ENCODE peak calls at places on chromosome 5, in ten cellular contexts. One of them, this sample, is unnamed.

GRCh38 chr5:128682669-128683068 is 144.6 kb upstream of the FBN2 start:
- DNase-seq in K562: no peak
- DNase-seq in endothelial cell of umbilical vein: no peak
- DNase-seq in left ventricle myocardium inferior: no peak
- DNase-seq in lung: no peak
- DNase-seq in lower lobe of right lung: no peak
- DNase-seq in HFFc6: no peak
- DNase-seq in AG04450: no peak
- DNase-seq in OCI-LY7: no peak
- DNase-seq in WERI-Rb-1: no peak
- DNase-seq in this sample: no peak

GRCh38 chr5:158752656-158752973 is 347.1 kb downstream of the EBF1 start:
- DNase-seq in K562: no peak
- DNase-seq in endothelial cell of umbilical vein: no peak
- DNase-seq in left ventricle myocardium inferior: no peak
- DNase-seq in lung: no peak
- DNase-seq in lower lobe of right lung: no peak
- DNase-seq in HFFc6: no peak
- DNase-seq in AG04450: no peak
- DNase-seq in OCI-LY7: no peak
- DNase-seq in WERI-Rb-1: no peak
- DNase-seq in this sample: no peak

GRCh38 chr5:112848116-112848811 is 12.8 kb upstream of the SRP19 start:
- DNase-seq in K562: peak
- DNase-seq in endothelial cell of umbilical vein: peak
- DNase-seq in left ventricle myocardium inferior: no peak
- DNase-seq in lung: no peak
- DNase-seq in lower lobe of right lung: no peak
- DNase-seq in HFFc6: peak
- DNase-seq in AG04450: peak
- DNase-seq in OCI-LY7: peak
- DNase-seq in WERI-Rb-1: peak
- DNase-seq in this sample: peak

GRCh38 chr5:120621339-120621738 is 157.2 kb downstream of the PRR16 start:
- DNase-seq in K562: no peak
- DNase-seq in endothelial cell of umbilical vein: no peak
- DNase-seq in left ventricle myocardium inferior: no peak
- DNase-seq in lung: no peak
- DNase-seq in lower lobe of right lung: no peak
- DNase-seq in HFFc6: no peak
- DNase-seq in AG04450: no peak
- DNase-seq in OCI-LY7: no peak
- DNase-seq in WERI-Rb-1: peak
- DNase-seq in this sample: no peak

GRCh38 chr5:141672856-141673813 is 8.9 kb downstream of the ARAP3 start:
- DNase-seq in K562: no peak
- DNase-seq in endothelial cell of umbilical vein: no peak
- DNase-seq in left ventricle myocardium inferior: no peak
- DNase-seq in lung: no peak
- DNase-seq in lower lobe of right lung: no peak
- DNase-seq in HFFc6: no peak
- DNase-seq in AG04450: no peak
- DNase-seq in OCI-LY7: no peak
- DNase-seq in WERI-Rb-1: no peak
- DNase-seq in this sample: peak

GRCh38 chr5:58265531-58265930 is 194.4 kb downstream of the PLK2 start:
- DNase-seq in K562: no peak
- DNase-seq in endothelial cell of umbilical vein: no peak
- DNase-seq in left ventricle myocardium inferior: no peak
- DNase-seq in lung: no peak
- DNase-seq in lower lobe of right lung: no peak
- DNase-seq in HFFc6: no peak
- DNase-seq in AG04450: no peak
- DNase-seq in OCI-LY7: no peak
- DNase-seq in WERI-Rb-1: no peak
- DNase-seq in this sample: no peak

GRCh38 chr5:65329266-65329665 is 152.5 kb downstream of the ADAMTS6 start:
- DNase-seq in K562: no peak
- DNase-seq in endothelial cell of umbilical vein: peak
- DNase-seq in left ventricle myocardium inferior: no peak
- DNase-seq in lung: no peak
- DNase-seq in lower lobe of right lung: no peak
- DNase-seq in HFFc6: no peak
- DNase-seq in AG04450: no peak
- DNase-seq in OCI-LY7: no peak
- DNase-seq in WERI-Rb-1: no peak
- DNase-seq in this sample: no peak

GRCh38 chr5:112372543-112372942 is 46.5 kb downstream of the EPB41L4A start:
- DNase-seq in K562: no peak
- DNase-seq in endothelial cell of umbilical vein: no peak
- DNase-seq in left ventricle myocardium inferior: no peak
- DNase-seq in lung: no peak
- DNase-seq in lower lobe of right lung: no peak
- DNase-seq in HFFc6: peak
- DNase-seq in AG04450: no peak
- DNase-seq in OCI-LY7: no peak
- DNase-seq in WERI-Rb-1: no peak
- DNase-seq in this sample: no peak

GRCh38 chr5:2991884-2992283 is 240.4 kb upstream of the IRX2 start:
- DNase-seq in K562: no peak
- DNase-seq in endothelial cell of umbilical vein: no peak
- DNase-seq in left ventricle myocardium inferior: no peak
- DNase-seq in lung: no peak
- DNase-seq in lower lobe of right lung: no peak
- DNase-seq in HFFc6: no peak
- DNase-seq in AG04450: no peak
- DNase-seq in OCI-LY7: no peak
- DNase-seq in WERI-Rb-1: no peak
- DNase-seq in this sample: no peak

GRCh38 chr5:32042571-32042970 is 131.5 kb downstream of the GOLPH3 start:
- DNase-seq in K562: no peak
- DNase-seq in endothelial cell of umbilical vein: no peak
- DNase-seq in left ventricle myocardium inferior: no peak
- DNase-seq in lung: no peak
- DNase-seq in lower lobe of right lung: no peak
- DNase-seq in HFFc6: no peak
- DNase-seq in AG04450: no peak
- DNase-seq in OCI-LY7: no peak
- DNase-seq in WERI-Rb-1: no peak
- DNase-seq in this sample: no peak

GRCh38 chr5:146967646-146968045 is 89.1 kb upstream of the PPP2R2B start:
- DNase-seq in K562: no peak
- DNase-seq in endothelial cell of umbilical vein: no peak
- DNase-seq in left ventricle myocardium inferior: no peak
- DNase-seq in lung: no peak
- DNase-seq in lower lobe of right lung: no peak
- DNase-seq in HFFc6: no peak
- DNase-seq in AG04450: no peak
- DNase-seq in OCI-LY7: no peak
- DNase-seq in WERI-Rb-1: no peak
- DNase-seq in this sample: no peak

GRCh38 chr5:52139888-52140580 is 647.7 kb upstream of the ITGA1 start:
- DNase-seq in K562: no peak
- DNase-seq in endothelial cell of umbilical vein: peak
- DNase-seq in left ventricle myocardium inferior: no peak
- DNase-seq in lung: no peak
- DNase-seq in lower lobe of right lung: no peak
- DNase-seq in HFFc6: no peak
- DNase-seq in AG04450: no peak
- DNase-seq in OCI-LY7: no peak
- DNase-seq in WERI-Rb-1: peak
- DNase-seq in this sample: no peak

GRCh38 chr5:148205044-148205813 is 2.4 kb downstream of the SPINK6 start:
- DNase-seq in K562: no peak
- DNase-seq in endothelial cell of umbilical vein: no peak
- DNase-seq in left ventricle myocardium inferior: no peak
- DNase-seq in lung: no peak
- DNase-seq in lower lobe of right lung: no peak
- DNase-seq in HFFc6: no peak
- DNase-seq in AG04450: no peak
- DNase-seq in OCI-LY7: no peak
- DNase-seq in WERI-Rb-1: no peak
- DNase-seq in this sample: no peak

GRCh38 chr5:127492854-127493738 is 24.3 kb upstream of the PRRC1 start:
- DNase-seq in K562: peak
- DNase-seq in endothelial cell of umbilical vein: peak
- DNase-seq in left ventricle myocardium inferior: no peak
- DNase-seq in lung: no peak
- DNase-seq in lower lobe of right lung: no peak
- DNase-seq in HFFc6: peak
- DNase-seq in AG04450: no peak
- DNase-seq in OCI-LY7: peak
- DNase-seq in WERI-Rb-1: no peak
- DNase-seq in this sample: no peak

GRCh38 chr5:65961644-65962043 is 35.3 kb downstream of the ERBIN start:
- DNase-seq in K562: peak
- DNase-seq in endothelial cell of umbilical vein: peak
- DNase-seq in left ventricle myocardium inferior: no peak
- DNase-seq in lung: no peak
- DNase-seq in lower lobe of right lung: no peak
- DNase-seq in HFFc6: peak
- DNase-seq in AG04450: peak
- DNase-seq in OCI-LY7: no peak
- DNase-seq in WERI-Rb-1: no peak
- DNase-seq in this sample: peak

GRCh38 chr5:59020611-59021285 is 437.9 kb downstream of the RAB3C start:
- DNase-seq in K562: no peak
- DNase-seq in endothelial cell of umbilical vein: no peak
- DNase-seq in left ventricle myocardium inferior: no peak
- DNase-seq in lung: no peak
- DNase-seq in lower lobe of right lung: no peak
- DNase-seq in HFFc6: no peak
- DNase-seq in AG04450: no peak
- DNase-seq in OCI-LY7: no peak
- DNase-seq in WERI-Rb-1: no peak
- DNase-seq in this sample: peak

GRCh38 chr5:30540150-30540549 is 653.3 kb upstream of the CDH6 start:
- DNase-seq in K562: no peak
- DNase-seq in endothelial cell of umbilical vein: no peak
- DNase-seq in left ventricle myocardium inferior: no peak
- DNase-seq in lung: no peak
- DNase-seq in lower lobe of right lung: no peak
- DNase-seq in HFFc6: no peak
- DNase-seq in AG04450: no peak
- DNase-seq in OCI-LY7: no peak
- DNase-seq in WERI-Rb-1: no peak
- DNase-seq in this sample: no peak

GRCh38 chr5:103446813-103447212 is 115.8 kb downstream of the NUDT12 start:
- DNase-seq in K562: no peak
- DNase-seq in endothelial cell of umbilical vein: peak
- DNase-seq in left ventricle myocardium inferior: no peak
- DNase-seq in lung: no peak
- DNase-seq in lower lobe of right lung: no peak
- DNase-seq in HFFc6: peak
- DNase-seq in AG04450: no peak
- DNase-seq in OCI-LY7: no peak
- DNase-seq in WERI-Rb-1: no peak
- DNase-seq in this sample: no peak

GRCh38 chr5:149731617-149732400 is 1.7 kb downstream of the PPARGC1B start:
- DNase-seq in K562: peak
- DNase-seq in endothelial cell of umbilical vein: peak
- DNase-seq in left ventricle myocardium inferior: peak
- DNase-seq in lung: peak
- DNase-seq in lower lobe of right lung: peak
- DNase-seq in HFFc6: peak
- DNase-seq in AG04450: peak
- DNase-seq in OCI-LY7: peak
- DNase-seq in WERI-Rb-1: peak
- DNase-seq in this sample: peak

GRCh38 chr5:89302102-89302891 is 419.3 kb upstream of the MEF2C start:
- DNase-seq in K562: no peak
- DNase-seq in endothelial cell of umbilical vein: no peak
- DNase-seq in left ventricle myocardium inferior: no peak
- DNase-seq in lung: no peak
- DNase-seq in lower lobe of right lung: no peak
- DNase-seq in HFFc6: no peak
- DNase-seq in AG04450: no peak
- DNase-seq in OCI-LY7: no peak
- DNase-seq in WERI-Rb-1: no peak
- DNase-seq in this sample: no peak
- TF ChIP-seq CTCF in K562: no peak
- TF ChIP-seq CTCF in endothelial cell of umbilical vein: no peak
- TF ChIP-seq CTCF in left ventricle myocardium inferior: no peak
- TF ChIP-seq CTCF in lung: no peak
- TF ChIP-seq CTCF in lower lobe of right lung: no peak
- TF ChIP-seq CTCF in HFFc6: no peak
- TF ChIP-seq CTCF in AG04450: no peak
- TF ChIP-seq CTCF in OCI-LY7: no peak
- TF ChIP-seq CTCF in WERI-Rb-1: no peak
- TF ChIP-seq CTCF in this sample: no peak

GRCh38 chr5:33997331-33997983 is 10.4 kb downstream of the AMACR start:
- DNase-seq in K562: peak
- DNase-seq in endothelial cell of umbilical vein: peak
- DNase-seq in left ventricle myocardium inferior: no peak
- DNase-seq in lung: peak
- DNase-seq in lower lobe of right lung: peak
- DNase-seq in HFFc6: peak
- DNase-seq in AG04450: peak
- DNase-seq in OCI-LY7: peak
- DNase-seq in WERI-Rb-1: peak
- DNase-seq in this sample: peak
- TF ChIP-seq CTCF in K562: peak
- TF ChIP-seq CTCF in endothelial cell of umbilical vein: peak
- TF ChIP-seq CTCF in left ventricle myocardium inferior: peak
- TF ChIP-seq CTCF in lung: peak
- TF ChIP-seq CTCF in lower lobe of right lung: peak
- TF ChIP-seq CTCF in HFFc6: peak
- TF ChIP-seq CTCF in AG04450: peak
- TF ChIP-seq CTCF in OCI-LY7: peak
- TF ChIP-seq CTCF in WERI-Rb-1: peak
- TF ChIP-seq CTCF in this sample: peak

DNA sequence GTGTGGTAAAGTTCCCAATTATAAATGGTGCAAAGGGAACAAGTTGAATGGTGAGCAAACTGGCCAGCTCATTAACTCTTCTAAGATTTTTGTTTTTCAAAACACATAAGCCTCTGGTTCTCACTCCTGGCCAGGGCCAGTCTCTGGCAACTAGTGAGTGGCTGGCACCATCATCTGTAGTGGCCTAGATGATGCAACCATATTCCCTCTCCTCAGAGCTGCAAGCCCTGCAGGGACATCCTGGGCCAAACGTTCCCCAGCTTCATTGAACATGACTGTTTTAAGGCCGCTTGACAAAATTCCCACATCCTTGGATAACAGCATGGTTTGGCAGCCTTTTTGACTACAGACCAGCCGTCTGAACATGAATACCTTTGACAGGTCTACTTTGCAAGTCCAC is 24.0 kb downstream of the MACROH2A1 start:
- DNase-seq in K562: no peak
- DNase-seq in endothelial cell of umbilical vein: no peak
- DNase-seq in left ventricle myocardium inferior: no peak
- DNase-seq in lung: no peak
- DNase-seq in lower lobe of right lung: no peak
- DNase-seq in HFFc6: no peak
- DNase-seq in AG04450: no peak
- DNase-seq in OCI-LY7: no peak
- DNase-seq in WERI-Rb-1: no peak
- DNase-seq in this sample: no peak
- TF ChIP-seq CTCF in K562: no peak
- TF ChIP-seq CTCF in endothelial cell of umbilical vein: no peak
- TF ChIP-seq CTCF in left ventricle myocardium inferior: no peak
- TF ChIP-seq CTCF in lung: no peak
- TF ChIP-seq CTCF in lower lobe of right lung: no peak
- TF ChIP-seq CTCF in HFFc6: no peak
- TF ChIP-seq CTCF in AG04450: no peak
- TF ChIP-seq CTCF in OCI-LY7: no peak
- TF ChIP-seq CTCF in WERI-Rb-1: no peak
- TF ChIP-seq CTCF in this sample: no peak

GRCh38 chr5:84450617-84451414 is 66.1 kb upstream of the EDIL3 start:
- DNase-seq in K562: no peak
- DNase-seq in endothelial cell of umbilical vein: peak
- DNase-seq in left ventricle myocardium inferior: no peak
- DNase-seq in lung: no peak
- DNase-seq in lower lobe of right lung: no peak
- DNase-seq in HFFc6: no peak
- DNase-seq in AG04450: no peak
- DNase-seq in OCI-LY7: peak
- DNase-seq in WERI-Rb-1: no peak
- DNase-seq in this sample: no peak
- TF ChIP-seq CTCF in K562: no peak
- TF ChIP-seq CTCF in endothelial cell of umbilical vein: no peak
- TF ChIP-seq CTCF in left ventricle myocardium inferior: peak
- TF ChIP-seq CTCF in lung: no peak
- TF ChIP-seq CTCF in lower lobe of right lung: peak
- TF ChIP-seq CTCF in HFFc6: peak
- TF ChIP-seq CTCF in AG04450: peak
- TF ChIP-seq CTCF in OCI-LY7: peak
- TF ChIP-seq CTCF in WERI-Rb-1: peak
- TF ChIP-seq CTCF in this sample: peak